ENCODE peak calls at places on chromosomes 13 and 19, in ten cellular contexts. One of them, this sample, is unnamed.
A peak's percentile ranks its signal among the peaks of the same experiment; 100 is the strongest.

GRCh38 chr19:46489445-46490272 is 6.0 kb downstream of the PNMA8B start:
- DNase-seq in IMR-90: peak; percentile 62
- DNase-seq in tibial nerve: peak; percentile 50
- DNase-seq in uterus: peak; percentile 42
- DNase-seq in gastrocnemius medialis: no peak
- DNase-seq in transverse colon: peak; percentile 26
- DNase-seq in endothelial cell of umbilical vein: peak; percentile 25
- DNase-seq in testis: peak; percentile 85
- DNase-seq in breast epithelium: no peak
- DNase-seq in ovary: peak; percentile 70
- DNase-seq in this sample: peak; percentile 57

GRCh38 chr13:19071161-19071936 is 110.3 kb downstream of the TUBA3C start:
- DNase-seq in uterus: no peak
- DNase-seq in IMR-90: no peak
- DNase-seq in transverse colon: no peak
- DNase-seq in gastrocnemius medialis: no peak
- DNase-seq in testis: no peak
- DNase-seq in breast epithelium: no peak
- DNase-seq in tibial nerve: no peak
- DNase-seq in ovary: no peak
- DNase-seq in endothelial cell of umbilical vein: no peak
- DNase-seq in this sample: no peak

GRCh38 chr13:33771296-33771695 is 46.7 kb upstream of the RFC3 start:
- DNase-seq in breast epithelium: no peak
- DNase-seq in testis: no peak
- DNase-seq in endothelial cell of umbilical vein: no peak
- DNase-seq in gastrocnemius medialis: no peak
- DNase-seq in uterus: no peak
- DNase-seq in transverse colon: no peak
- DNase-seq in IMR-90: no peak
- DNase-seq in ovary: no peak
- DNase-seq in tibial nerve: no peak
- DNase-seq in this sample: no peak

GRCh38 chr13:21696865-21697448 is 26.1 kb downstream of the FGF9 start:
- DNase-seq in ovary: no peak
- DNase-seq in uterus: no peak
- DNase-seq in transverse colon: no peak
- DNase-seq in gastrocnemius medialis: no peak
- DNase-seq in testis: no peak
- DNase-seq in endothelial cell of umbilical vein: no peak
- DNase-seq in tibial nerve: no peak
- DNase-seq in breast epithelium: no peak
- DNase-seq in IMR-90: no peak
- DNase-seq in this sample: no peak

GRCh38 chr19:29326849-29327840 is 114.2 kb upstream of the UQCRFS1 start:
- DNase-seq in uterus: no peak
- DNase-seq in transverse colon: no peak
- DNase-seq in IMR-90: no peak
- DNase-seq in breast epithelium: no peak
- DNase-seq in tibial nerve: no peak
- DNase-seq in endothelial cell of umbilical vein: no peak
- DNase-seq in gastrocnemius medialis: no peak
- DNase-seq in ovary: no peak
- DNase-seq in testis: no peak
- DNase-seq in this sample: no peak

GRCh38 chr19:1261863-1262686 is 7.1 kb upstream of the CIRBP start:
- DNase-seq in uterus: peak; percentile 89
- DNase-seq in IMR-90: peak; percentile 43
- DNase-seq in endothelial cell of umbilical vein: no peak
- DNase-seq in ovary: peak; percentile 79
- DNase-seq in transverse colon: peak; percentile 94
- DNase-seq in tibial nerve: no peak
- DNase-seq in gastrocnemius medialis: no peak
- DNase-seq in breast epithelium: peak; percentile 84
- DNase-seq in testis: no peak
- DNase-seq in this sample: peak; percentile 86

GRCh38 chr13:21719463-21719862 is 48.6 kb downstream of the FGF9 start:
- DNase-seq in breast epithelium: no peak
- DNase-seq in ovary: no peak
- DNase-seq in testis: no peak
- DNase-seq in endothelial cell of umbilical vein: no peak
- DNase-seq in IMR-90: no peak
- DNase-seq in transverse colon: no peak
- DNase-seq in uterus: no peak
- DNase-seq in tibial nerve: no peak
- DNase-seq in gastrocnemius medialis: no peak
- DNase-seq in this sample: no peak

GRCh38 chr13:70842062-70842644 is 733.9 kb upstream of the KLHL1 start:
- DNase-seq in tibial nerve: no peak
- DNase-seq in transverse colon: no peak
- DNase-seq in uterus: no peak
- DNase-seq in testis: no peak
- DNase-seq in ovary: no peak
- DNase-seq in breast epithelium: no peak
- DNase-seq in endothelial cell of umbilical vein: no peak
- DNase-seq in IMR-90: no peak
- DNase-seq in gastrocnemius medialis: no peak
- DNase-seq in this sample: no peak

GRCh38 chr13:102197193-102197592 is 204.7 kb downstream of the FGF14 start:
- DNase-seq in testis: no peak
- DNase-seq in breast epithelium: no peak
- DNase-seq in transverse colon: no peak
- DNase-seq in endothelial cell of umbilical vein: no peak
- DNase-seq in tibial nerve: no peak
- DNase-seq in gastrocnemius medialis: no peak
- DNase-seq in uterus: no peak
- DNase-seq in ovary: no peak
- DNase-seq in IMR-90: peak; percentile 8
- DNase-seq in this sample: no peak

GRCh38 chr19:32924200-32924599 is 47.6 kb downstream of the CEP89 start:
- DNase-seq in gastrocnemius medialis: no peak
- DNase-seq in uterus: no peak
- DNase-seq in IMR-90: peak; percentile 59
- DNase-seq in testis: no peak
- DNase-seq in tibial nerve: no peak
- DNase-seq in endothelial cell of umbilical vein: no peak
- DNase-seq in transverse colon: peak; percentile 31
- DNase-seq in ovary: no peak
- DNase-seq in breast epithelium: no peak
- DNase-seq in this sample: no peak

GRCh38 chr13:80171096-80171495 is 169.8 kb downstream of the SPRY2 start:
- DNase-seq in breast epithelium: no peak
- DNase-seq in gastrocnemius medialis: no peak
- DNase-seq in tibial nerve: no peak
- DNase-seq in endothelial cell of umbilical vein: no peak
- DNase-seq in uterus: no peak
- DNase-seq in transverse colon: no peak
- DNase-seq in IMR-90: no peak
- DNase-seq in ovary: no peak
- DNase-seq in testis: no peak
- DNase-seq in this sample: no peak

GRCh38 chr13:20161275-20161950 is 561 bp upstream of the GJA3 start:
- DNase-seq in endothelial cell of umbilical vein: no peak
- DNase-seq in tibial nerve: no peak
- DNase-seq in gastrocnemius medialis: no peak
- DNase-seq in uterus: no peak
- DNase-seq in IMR-90: no peak
- DNase-seq in testis: peak; percentile 61
- DNase-seq in ovary: no peak
- DNase-seq in transverse colon: peak; percentile 39
- DNase-seq in breast epithelium: no peak
- DNase-seq in this sample: peak; percentile 51

GRCh38 chr19:46115396-46116109 is 8.9 kb downstream of the IGFL3 start:
- DNase-seq in IMR-90: peak; percentile 81
- DNase-seq in gastrocnemius medialis: no peak
- DNase-seq in tibial nerve: no peak
- DNase-seq in transverse colon: no peak
- DNase-seq in endothelial cell of umbilical vein: no peak
- DNase-seq in breast epithelium: no peak
- DNase-seq in uterus: peak; percentile 50
- DNase-seq in testis: no peak
- DNase-seq in ovary: no peak
- DNase-seq in this sample: no peak

GRCh38 chr19:10800488-10800887 is 35.5 kb downstream of the TMED1 start:
- DNase-seq in tibial nerve: no peak
- DNase-seq in breast epithelium: no peak
- DNase-seq in gastrocnemius medialis: no peak
- DNase-seq in testis: peak; percentile 74
- DNase-seq in uterus: peak; percentile 32
- DNase-seq in ovary: no peak
- DNase-seq in endothelial cell of umbilical vein: peak; percentile 28
- DNase-seq in IMR-90: peak; percentile 16
- DNase-seq in transverse colon: no peak
- DNase-seq in this sample: peak; percentile 86

GRCh38 chr19:3670258-3670795 is 29.9 kb downstream of the PIP5K1C start:
- DNase-seq in endothelial cell of umbilical vein: peak; percentile 85
- DNase-seq in gastrocnemius medialis: peak; percentile 55
- DNase-seq in breast epithelium: peak; percentile 65
- DNase-seq in IMR-90: peak; percentile 84
- DNase-seq in ovary: peak; percentile 84
- DNase-seq in testis: peak; percentile 76
- DNase-seq in tibial nerve: peak; percentile 87
- DNase-seq in uterus: peak; percentile 96
- DNase-seq in transverse colon: peak; percentile 68
- DNase-seq in this sample: peak; percentile 89
- TF ChIP-seq POLR2A in endothelial cell of umbilical vein: peak; percentile 49
- TF ChIP-seq POLR2A in gastrocnemius medialis: peak; percentile 80
- TF ChIP-seq POLR2A in breast epithelium: peak; percentile 33
- TF ChIP-seq POLR2A in IMR-90: peak; percentile 72
- TF ChIP-seq POLR2A in ovary: peak; percentile 80
- TF ChIP-seq POLR2A in testis: peak; percentile 66
- TF ChIP-seq POLR2A in tibial nerve: peak; percentile 35
- TF ChIP-seq POLR2A in uterus: peak; percentile 98
- TF ChIP-seq POLR2A in transverse colon: peak; percentile 63
- TF ChIP-seq POLR2A in this sample: peak; percentile 84

GRCh38 chr19:42285988-42286348 is 16.0 kb upstream of the PRR19 start:
- DNase-seq in tibial nerve: no peak
- DNase-seq in testis: no peak
- DNase-seq in transverse colon: no peak
- DNase-seq in endothelial cell of umbilical vein: no peak
- DNase-seq in gastrocnemius medialis: no peak
- DNase-seq in breast epithelium: no peak
- DNase-seq in ovary: peak; percentile 39
- DNase-seq in uterus: no peak
- DNase-seq in IMR-90: no peak
- DNase-seq in this sample: no peak
- H3K27ac ChIP-seq in tibial nerve: peak overlapping the region; percentile 91
- H3K27ac ChIP-seq in testis: peak overlapping the region; percentile 90
- H3K27ac ChIP-seq in transverse colon: peak overlapping the region; percentile 87
- H3K27ac ChIP-seq in endothelial cell of umbilical vein: peak overlapping the region; percentile 38
- H3K27ac ChIP-seq in gastrocnemius medialis: peak overlapping the region; percentile 87
- H3K27ac ChIP-seq in breast epithelium: peak overlapping the region; percentile 100
- H3K27ac ChIP-seq in ovary: peak overlapping the region; percentile 86
- H3K27ac ChIP-seq in uterus: peak overlapping the region; percentile 91
- H3K27ac ChIP-seq in IMR-90: peak overlapping the region; percentile 3
- H3K27ac ChIP-seq in this sample: peak overlapping the region; percentile 87

DNA sequence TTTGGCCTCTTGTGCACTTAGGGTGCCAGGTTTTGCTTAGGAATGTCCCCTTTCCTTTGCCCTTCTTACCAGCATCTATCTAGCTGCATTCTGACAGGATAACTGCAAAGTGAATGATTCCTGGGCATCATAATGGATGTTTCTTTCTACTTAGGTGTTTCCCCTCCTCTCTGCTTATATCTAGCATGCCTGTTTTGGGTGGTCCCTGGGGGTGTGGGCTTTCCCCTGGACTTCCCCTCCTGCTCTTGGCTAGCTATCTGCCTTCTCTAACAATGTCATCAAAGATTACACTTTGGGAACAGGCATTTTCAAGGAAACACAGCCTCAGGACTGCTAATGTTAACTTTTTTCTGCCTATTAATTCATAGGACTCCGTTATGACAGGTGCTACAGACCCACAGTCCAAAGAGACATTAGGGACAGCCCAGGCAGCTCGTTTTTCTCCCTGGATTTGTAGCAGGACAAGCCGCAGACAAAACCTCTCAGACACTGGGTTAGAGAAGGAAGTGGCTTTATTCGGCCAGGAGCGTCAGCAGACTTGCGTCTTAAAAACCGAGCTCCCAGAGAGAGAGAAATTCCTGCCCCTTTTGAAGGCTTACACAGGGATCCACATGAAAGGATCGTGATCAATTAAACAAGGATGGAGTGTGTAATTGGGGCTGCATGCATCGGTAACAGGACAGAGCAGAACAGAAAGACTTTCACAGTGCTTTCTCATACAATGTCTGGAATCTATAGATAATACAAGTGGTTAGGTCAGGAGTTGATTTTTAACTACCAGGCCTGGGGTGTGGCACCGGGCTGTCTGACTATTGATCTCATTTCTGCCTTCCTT is 17.3 kb downstream of the ZNF700 start:
- DNase-seq in ovary: no peak
- DNase-seq in breast epithelium: no peak
- DNase-seq in tibial nerve: no peak
- DNase-seq in testis: no peak
- DNase-seq in transverse colon: no peak
- DNase-seq in gastrocnemius medialis: no peak
- DNase-seq in endothelial cell of umbilical vein: no peak
- DNase-seq in IMR-90: no peak
- DNase-seq in uterus: no peak
- DNase-seq in this sample: no peak
- H3K9me3 ChIP-seq in ovary: peaks cover 4% of the 10 kb centered on the region
- H3K9me3 ChIP-seq in breast epithelium: peaks cover 94% of the 10 kb centered on the region
- H3K9me3 ChIP-seq in tibial nerve: peaks cover 23% of the 10 kb centered on the region
- H3K9me3 ChIP-seq in testis: no peaks in the 10 kb centered on the region
- H3K9me3 ChIP-seq in transverse colon: peaks cover 87% of the 10 kb centered on the region
- H3K9me3 ChIP-seq in gastrocnemius medialis: peaks cover 42% of the 10 kb centered on the region
- H3K9me3 ChIP-seq in endothelial cell of umbilical vein: peaks cover 8% of the 10 kb centered on the region
- H3K9me3 ChIP-seq in IMR-90: peaks cover 70% of the 10 kb centered on the region
- H3K9me3 ChIP-seq in uterus: no peaks in the 10 kb centered on the region
- H3K9me3 ChIP-seq in this sample: no peaks in the 10 kb centered on the region

DNA sequence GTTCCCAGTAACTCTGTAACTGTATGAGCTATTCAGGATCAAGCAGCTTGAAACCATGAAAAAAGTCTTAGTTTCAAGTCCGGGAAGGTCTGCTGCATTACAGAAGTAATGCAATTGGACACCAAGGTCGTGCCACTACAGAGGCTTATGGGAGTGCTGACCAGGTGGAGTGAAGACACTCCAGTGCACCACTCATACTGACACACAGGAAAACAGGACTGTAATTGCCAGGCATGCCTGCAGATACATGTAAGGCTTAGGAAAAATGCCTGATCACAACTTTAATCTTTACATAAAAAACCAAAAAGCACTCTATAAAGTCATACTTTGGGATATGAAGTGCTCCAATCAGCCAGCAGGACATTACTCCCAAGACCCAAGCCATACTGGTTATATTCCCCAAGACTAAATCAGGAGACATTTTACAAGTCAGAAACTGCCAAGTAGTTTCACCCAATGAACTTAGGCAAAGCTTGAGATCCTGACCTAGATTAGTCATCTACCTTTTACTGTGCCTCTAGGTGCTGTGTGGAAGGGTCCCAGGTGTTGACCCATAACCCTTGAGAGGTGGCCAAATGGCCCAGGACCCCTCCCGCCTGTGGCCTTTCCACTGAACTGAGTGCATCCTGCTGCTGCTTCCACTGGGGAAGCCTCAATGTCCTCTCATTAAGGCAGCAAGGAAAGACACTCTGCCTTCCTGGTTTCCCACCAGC is 27.5 kb downstream of the ANKRD10 start:
- DNase-seq in tibial nerve: no peak
- DNase-seq in transverse colon: no peak
- DNase-seq in testis: no peak
- DNase-seq in gastrocnemius medialis: no peak
- DNase-seq in uterus: no peak
- DNase-seq in ovary: no peak
- DNase-seq in IMR-90: peak; percentile 40
- DNase-seq in endothelial cell of umbilical vein: no peak
- DNase-seq in breast epithelium: no peak
- DNase-seq in this sample: no peak
- TF ChIP-seq POLR2A in tibial nerve: no peak
- TF ChIP-seq POLR2A in transverse colon: no peak
- TF ChIP-seq POLR2A in testis: no peak
- TF ChIP-seq POLR2A in gastrocnemius medialis: no peak
- TF ChIP-seq POLR2A in uterus: no peak
- TF ChIP-seq POLR2A in ovary: no peak
- TF ChIP-seq POLR2A in IMR-90: no peak
- TF ChIP-seq POLR2A in endothelial cell of umbilical vein: no peak
- TF ChIP-seq POLR2A in breast epithelium: no peak
- TF ChIP-seq POLR2A in this sample: no peak

This sample was measured in heart left ventricle.